ENCODE peak calls at places on chromosomes 7 and 10, in four cellular contexts. One of them, this sample, is unnamed.

GRCh38 chr7:151296202-151296992 is 45.2 kb upstream of the NUB1 start:
- DNase-seq in AG10803: no peak
- DNase-seq in choroid plexus epithelial cell: no peak
- DNase-seq in AG04450: no peak
- DNase-seq in this sample: no peak

GRCh38 chr10:126738001-126738400 is 67.5 kb upstream of the C10orf90 start:
- DNase-seq in AG10803: no peak
- DNase-seq in choroid plexus epithelial cell: no peak
- DNase-seq in AG04450: no peak
- DNase-seq in this sample: no peak

GRCh38 chr10:95285556-95285955 is 5.2 kb downstream of the PDLIM1 start:
- DNase-seq in AG10803: no peak
- DNase-seq in choroid plexus epithelial cell: no peak
- DNase-seq in AG04450: no peak
- DNase-seq in this sample: no peak

GRCh38 chr10:120586471-120586872 is 129.4 kb downstream of the PLPP4 start:
- DNase-seq in AG10803: peak
- DNase-seq in choroid plexus epithelial cell: peak
- DNase-seq in AG04450: no peak
- DNase-seq in this sample: peak

GRCh38 chr10:111209666-111210065 is 132.8 kb downstream of the ADRA2A start:
- DNase-seq in AG10803: peak
- DNase-seq in choroid plexus epithelial cell: no peak
- DNase-seq in AG04450: no peak
- DNase-seq in this sample: no peak

GRCh38 chr10:71078454-71079145 is 133.8 kb upstream of the UNC5B start:
- DNase-seq in AG10803: no peak
- DNase-seq in choroid plexus epithelial cell: no peak
- DNase-seq in AG04450: no peak
- DNase-seq in this sample: no peak

GRCh38 chr7:93365341-93365740 is 133.2 kb downstream of the VPS50 start:
- DNase-seq in AG10803: no peak
- DNase-seq in choroid plexus epithelial cell: no peak
- DNase-seq in AG04450: no peak
- DNase-seq in this sample: no peak

GRCh38 chr7:148623586-148624282 is 33.2 kb downstream of the C7orf33 start:
- DNase-seq in AG10803: peak
- DNase-seq in choroid plexus epithelial cell: peak
- DNase-seq in AG04450: no peak
- DNase-seq in this sample: no peak

GRCh38 chr10:31958849-31959248 is 30.2 kb upstream of the ARHGAP12 start:
- DNase-seq in AG10803: no peak
- DNase-seq in choroid plexus epithelial cell: no peak
- DNase-seq in AG04450: no peak
- DNase-seq in this sample: no peak

GRCh38 chr7:73865738-73866445 is 4.9 kb downstream of the TMEM270 start:
- DNase-seq in AG10803: peak
- DNase-seq in choroid plexus epithelial cell: peak
- DNase-seq in AG04450: no peak
- DNase-seq in this sample: no peak

GRCh38 chr10:132517951-132518521 is 19.6 kb upstream of the INPP5A start:
- DNase-seq in AG10803: no peak
- DNase-seq in choroid plexus epithelial cell: no peak
- DNase-seq in AG04450: no peak
- DNase-seq in this sample: no peak

DNA sequence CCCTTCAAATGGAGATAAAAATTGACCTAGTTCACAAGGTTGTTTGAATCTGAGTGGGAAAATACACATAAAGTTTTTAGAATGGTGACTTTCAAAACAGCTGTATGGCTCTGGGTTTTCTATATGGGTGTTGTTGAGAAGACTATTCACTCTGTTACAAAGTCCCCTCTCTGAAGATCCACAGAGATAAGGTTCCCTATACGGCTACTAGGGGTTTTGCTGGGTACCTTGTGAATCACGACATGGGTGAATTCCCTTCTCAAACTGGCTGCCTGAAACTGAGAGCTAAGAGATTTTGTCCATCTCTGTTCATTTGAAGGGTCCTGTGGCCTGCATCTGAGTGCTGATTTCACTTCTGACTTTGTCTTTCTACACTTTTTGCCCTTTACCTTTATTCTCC is 11.8 kb upstream of the SLC13A1 start:
- DNase-seq in AG10803: no peak
- DNase-seq in choroid plexus epithelial cell: no peak
- DNase-seq in AG04450: no peak
- DNase-seq in this sample: no peak
- H3K4me3 ChIP-seq in AG10803: no peak
- H3K4me3 ChIP-seq in choroid plexus epithelial cell: no peak
- H3K4me3 ChIP-seq in AG04450: no peak
- H3K4me3 ChIP-seq in this sample: no peak

DNA sequence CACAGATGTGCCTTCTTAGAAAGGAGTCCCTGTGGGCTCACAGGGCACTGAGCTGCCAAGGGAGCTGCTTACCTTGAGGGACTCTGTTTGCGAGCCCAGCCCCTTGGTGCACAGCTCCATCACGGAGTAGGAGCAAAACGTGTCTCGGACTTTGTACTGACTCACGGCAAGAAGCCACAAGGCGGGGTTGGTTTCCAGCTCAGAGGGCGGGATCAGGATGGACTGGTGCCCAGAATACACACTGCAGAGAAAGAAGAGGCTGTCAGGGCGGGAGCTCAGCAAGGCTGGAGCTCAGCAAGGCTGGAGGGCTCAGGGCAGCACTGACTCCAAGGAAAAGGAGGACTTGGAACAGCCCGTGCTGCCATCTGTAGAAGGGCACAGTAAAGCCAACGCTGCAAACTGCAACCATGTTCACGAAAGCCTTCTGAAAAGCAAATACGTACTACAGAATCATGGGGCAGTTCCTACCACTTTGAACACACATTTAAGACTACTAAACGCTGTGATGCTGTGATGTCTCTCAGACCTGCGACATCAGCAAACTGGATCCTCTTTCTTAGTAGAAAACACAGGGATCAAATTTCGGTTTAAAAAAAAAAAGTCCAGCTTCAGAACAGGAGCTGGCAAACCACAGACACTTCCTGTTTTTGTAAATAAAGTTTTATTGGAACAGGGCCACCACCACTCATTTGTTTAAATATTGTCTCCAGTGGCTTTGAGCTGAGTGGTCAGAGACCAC is 194.3 kb downstream of the ZMYND11 start:
- DNase-seq in AG10803: peak
- DNase-seq in choroid plexus epithelial cell: peak
- DNase-seq in AG04450: peak
- DNase-seq in this sample: peak
- H3K4me3 ChIP-seq in AG10803: peak
- H3K4me3 ChIP-seq in choroid plexus epithelial cell: peak
- H3K4me3 ChIP-seq in AG04450: peak
- H3K4me3 ChIP-seq in this sample: peak

DNA sequence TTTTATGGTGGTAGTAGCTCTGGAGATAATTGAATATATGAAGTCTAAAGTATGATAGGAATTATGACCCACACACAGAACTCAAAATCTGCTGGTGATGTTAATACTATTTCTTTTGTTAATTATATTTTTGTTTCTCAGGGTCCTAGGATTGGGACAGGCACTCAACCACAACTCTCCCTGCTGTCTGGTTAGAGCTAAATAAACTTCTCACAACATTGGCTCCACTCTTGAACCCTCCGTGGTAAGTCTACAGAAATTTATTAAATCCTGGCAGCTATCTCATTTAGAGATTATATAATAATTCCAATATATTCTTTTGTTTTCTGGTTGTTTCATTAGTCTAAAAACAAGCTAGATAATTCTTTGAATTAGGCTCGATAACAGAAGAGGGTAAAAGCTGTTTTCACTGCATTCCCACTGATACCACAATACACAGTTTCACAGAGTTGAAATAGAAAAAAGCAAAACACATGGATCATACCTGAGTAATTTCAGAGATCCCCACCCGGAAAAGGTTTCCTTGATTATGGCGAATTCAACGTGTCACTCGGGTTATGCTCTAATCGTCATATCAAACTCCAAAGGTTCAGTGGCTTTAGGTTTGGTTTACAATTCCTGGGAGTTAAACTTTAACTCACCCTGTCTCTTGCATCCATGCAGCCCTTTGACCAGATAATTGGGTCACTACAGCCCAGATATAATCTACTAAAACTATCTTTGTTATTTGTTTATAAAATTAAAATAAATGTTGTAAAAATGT is at the start of gene A1CF:
- DNase-seq in AG10803: no peak
- DNase-seq in choroid plexus epithelial cell: no peak
- DNase-seq in AG04450: no peak
- DNase-seq in this sample: no peak
- H3K4me3 ChIP-seq in AG10803: no peak
- H3K4me3 ChIP-seq in choroid plexus epithelial cell: no peak
- H3K4me3 ChIP-seq in AG04450: no peak
- H3K4me3 ChIP-seq in this sample: no peak

GRCh38 chr10:373516-374309 is 238.5 kb downstream of the ZMYND11 start:
- DNase-seq in AG10803: peak
- DNase-seq in choroid plexus epithelial cell: peak
- DNase-seq in AG04450: peak
- DNase-seq in this sample: peak

GRCh38 chr10:371515-371914 is 236.3 kb downstream of the ZMYND11 start:
- DNase-seq in AG10803: no peak
- DNase-seq in choroid plexus epithelial cell: no peak
- DNase-seq in AG04450: no peak
- DNase-seq in this sample: no peak

GRCh38 chr10:372566-372965 is 237.3 kb downstream of the ZMYND11 start:
- DNase-seq in AG10803: no peak
- DNase-seq in choroid plexus epithelial cell: no peak
- DNase-seq in AG04450: no peak
- DNase-seq in this sample: no peak

GRCh38 chr10:374354-374753 is 239.1 kb downstream of the ZMYND11 start:
- DNase-seq in AG10803: no peak
- DNase-seq in choroid plexus epithelial cell: no peak
- DNase-seq in AG04450: no peak
- DNase-seq in this sample: no peak

DNA sequence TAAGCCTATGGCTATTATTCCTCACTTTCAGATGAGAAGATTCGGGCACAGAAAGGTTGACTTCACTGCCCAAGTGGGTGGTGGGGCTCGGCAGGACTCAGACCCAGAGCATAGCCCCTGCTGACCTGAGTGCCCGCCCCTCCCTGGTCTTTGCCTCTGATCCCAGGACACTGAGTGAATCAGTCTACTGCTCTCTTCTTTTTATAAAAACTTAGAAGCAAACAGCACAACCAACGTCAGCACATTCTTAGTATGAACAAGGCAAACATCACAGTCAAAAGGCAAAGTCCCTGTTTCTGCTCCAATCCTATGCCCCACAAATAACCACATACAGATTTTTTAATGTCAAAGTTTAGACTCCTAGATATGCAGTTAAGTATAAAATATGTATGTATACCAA is 237.8 kb downstream of the ZMYND11 start:
- DNase-seq in AG10803: peak
- DNase-seq in choroid plexus epithelial cell: peak
- DNase-seq in AG04450: no peak
- DNase-seq in this sample: no peak
- H3K4me3 ChIP-seq in AG10803: no peak
- H3K4me3 ChIP-seq in choroid plexus epithelial cell: no peak
- H3K4me3 ChIP-seq in AG04450: no peak
- H3K4me3 ChIP-seq in this sample: no peak

GRCh38 chr10:43362191-43362839 is 9.1 kb upstream of the FXYD4 start:
- DNase-seq in AG10803: peak
- DNase-seq in choroid plexus epithelial cell: peak
- DNase-seq in AG04450: peak
- DNase-seq in this sample: peak
- H3K4me3 ChIP-seq in AG10803: peak
- H3K4me3 ChIP-seq in choroid plexus epithelial cell: peak
- H3K4me3 ChIP-seq in AG04450: peak
- H3K4me3 ChIP-seq in this sample: peak

GRCh38 chr10:22228167-22228938 is 10.5 kb upstream of the EBLN1 start:
- DNase-seq in AG10803: no peak
- DNase-seq in choroid plexus epithelial cell: no peak
- DNase-seq in AG04450: no peak
- DNase-seq in this sample: no peak
- H3K4me3 ChIP-seq in AG10803: peak
- H3K4me3 ChIP-seq in choroid plexus epithelial cell: peak
- H3K4me3 ChIP-seq in AG04450: peak
- H3K4me3 ChIP-seq in this sample: peak

DNA sequence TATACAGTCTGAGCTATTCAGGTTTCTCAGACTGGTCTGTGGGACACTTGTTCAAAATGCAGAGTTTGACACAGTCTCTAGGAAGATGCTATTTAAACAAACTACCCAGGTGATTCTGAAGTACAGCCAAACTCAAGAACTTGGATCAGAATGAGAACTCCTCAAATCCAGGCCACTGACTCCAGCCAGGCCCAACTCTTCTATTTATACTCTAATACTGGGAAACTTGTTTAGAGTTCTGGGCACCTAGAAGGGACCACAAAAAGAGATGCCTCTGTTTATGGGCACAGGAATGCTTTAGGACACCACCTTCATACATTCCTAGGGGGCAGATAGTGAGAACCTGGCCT is 40.1 kb upstream of the ADD3 start:
- DNase-seq in AG10803: no peak
- DNase-seq in choroid plexus epithelial cell: no peak
- DNase-seq in AG04450: no peak
- DNase-seq in this sample: no peak
- H3K4me3 ChIP-seq in AG10803: no peak
- H3K4me3 ChIP-seq in choroid plexus epithelial cell: no peak
- H3K4me3 ChIP-seq in AG04450: no peak
- H3K4me3 ChIP-seq in this sample: no peak

This sample was measured in skeletal muscle cell.